ENCODE peak calls at places on chromosomes 7 and 10, in five cellular contexts. One of them, this sample, is unnamed.

GRCh38 chr7:127717502-127718125 is 65.6 kb downstream of the SND1 start:
- DNase-seq in left cardiac atrium: no peak
- DNase-seq in SHP77 treated with DMSO at 0.1 percent for 48 hours: no peak
- DNase-seq in Calu3: no peak
- DNase-seq in 8988T: no peak
- DNase-seq in this sample: no peak

GRCh38 chr7:32347244-32347828 is 142.8 kb downstream of the LSM5 start:
- DNase-seq in left cardiac atrium: no peak
- DNase-seq in SHP77 treated with DMSO at 0.1 percent for 48 hours: peak
- DNase-seq in Calu3: peak
- DNase-seq in 8988T: no peak
- DNase-seq in this sample: no peak

GRCh38 chr10:100878291-100878910 is 34.4 kb upstream of the SLF2 start:
- DNase-seq in left cardiac atrium: peak
- DNase-seq in SHP77 treated with DMSO at 0.1 percent for 48 hours: peak
- DNase-seq in Calu3: peak
- DNase-seq in 8988T: peak
- DNase-seq in this sample: peak

GRCh38 chr10:76738991-76739390 is 898.6 kb downstream of the KCNMA1 start:
- DNase-seq in left cardiac atrium: no peak
- DNase-seq in SHP77 treated with DMSO at 0.1 percent for 48 hours: no peak
- DNase-seq in Calu3: no peak
- DNase-seq in 8988T: no peak
- DNase-seq in this sample: peak

GRCh38 chr10:95467162-95467599 is 94.0 kb downstream of the SORBS1 start:
- DNase-seq in left cardiac atrium: peak
- DNase-seq in SHP77 treated with DMSO at 0.1 percent for 48 hours: no peak
- DNase-seq in Calu3: peak
- DNase-seq in 8988T: no peak
- DNase-seq in this sample: peak

GRCh38 chr10:86671985-86672710 is 3.8 kb downstream of the LDB3 start:
- DNase-seq in left cardiac atrium: peak
- DNase-seq in SHP77 treated with DMSO at 0.1 percent for 48 hours: no peak
- DNase-seq in Calu3: no peak
- DNase-seq in 8988T: no peak
- DNase-seq in this sample: no peak

GRCh38 chr7:98251251-98251843 is 685 bp downstream of the TECPR1 start:
- DNase-seq in left cardiac atrium: peak
- DNase-seq in SHP77 treated with DMSO at 0.1 percent for 48 hours: peak
- DNase-seq in Calu3: no peak
- DNase-seq in 8988T: no peak
- DNase-seq in this sample: peak

GRCh38 chr7:2734761-2735571 is 47.0 kb downstream of the AMZ1 start:
- DNase-seq in left cardiac atrium: peak
- DNase-seq in SHP77 treated with DMSO at 0.1 percent for 48 hours: peak
- DNase-seq in Calu3: no peak
- DNase-seq in 8988T: no peak
- DNase-seq in this sample: no peak

GRCh38 chr7:82348251-82348650 is 95.3 kb downstream of the CACNA2D1 start:
- DNase-seq in left cardiac atrium: no peak
- DNase-seq in SHP77 treated with DMSO at 0.1 percent for 48 hours: no peak
- DNase-seq in Calu3: no peak
- DNase-seq in 8988T: no peak
- DNase-seq in this sample: no peak

GRCh38 chr7:102916426-102916825 is 3.6 kb downstream of the LRRC17 start:
- DNase-seq in left cardiac atrium: no peak
- DNase-seq in SHP77 treated with DMSO at 0.1 percent for 48 hours: no peak
- DNase-seq in Calu3: no peak
- DNase-seq in 8988T: no peak
- DNase-seq in this sample: no peak

GRCh38 chr10:2244476-2244875 is 507.2 kb upstream of the ADARB2 start:
- DNase-seq in left cardiac atrium: no peak
- DNase-seq in SHP77 treated with DMSO at 0.1 percent for 48 hours: no peak
- DNase-seq in Calu3: no peak
- DNase-seq in 8988T: no peak
- DNase-seq in this sample: no peak

GRCh38 chr7:130995252-130996081 is 261.5 kb upstream of the KLF14 start:
- DNase-seq in left cardiac atrium: no peak
- DNase-seq in SHP77 treated with DMSO at 0.1 percent for 48 hours: no peak
- DNase-seq in Calu3: no peak
- DNase-seq in 8988T: no peak
- DNase-seq in this sample: no peak

GRCh38 chr10:28179490-28180099 is 123.3 kb downstream of the MPP7 start:
- DNase-seq in left cardiac atrium: no peak
- DNase-seq in SHP77 treated with DMSO at 0.1 percent for 48 hours: peak
- DNase-seq in Calu3: peak
- DNase-seq in 8988T: no peak
- DNase-seq in this sample: peak

GRCh38 chr7:29289156-29290021 is 94.8 kb downstream of the CHN2 start:
- DNase-seq in left cardiac atrium: no peak
- DNase-seq in SHP77 treated with DMSO at 0.1 percent for 48 hours: peak
- DNase-seq in Calu3: no peak
- DNase-seq in 8988T: no peak
- DNase-seq in this sample: peak

GRCh38 chr10:121998462-121998861 is 9.5 kb downstream of the TACC2 start:
- DNase-seq in left cardiac atrium: no peak
- DNase-seq in SHP77 treated with DMSO at 0.1 percent for 48 hours: no peak
- DNase-seq in Calu3: no peak
- DNase-seq in 8988T: no peak
- DNase-seq in this sample: no peak

GRCh38 chr7:121069346-121070100 is 81.0 kb downstream of the CPED1 start:
- DNase-seq in left cardiac atrium: no peak
- DNase-seq in SHP77 treated with DMSO at 0.1 percent for 48 hours: no peak
- DNase-seq in Calu3: no peak
- DNase-seq in 8988T: no peak
- DNase-seq in this sample: no peak

GRCh38 chr10:521844-522243 is 167.6 kb downstream of the DIP2C start:
- DNase-seq in left cardiac atrium: no peak
- DNase-seq in SHP77 treated with DMSO at 0.1 percent for 48 hours: no peak
- DNase-seq in Calu3: no peak
- DNase-seq in 8988T: no peak
- DNase-seq in this sample: no peak

GRCh38 chr10:32961892-32962369 is 3.9 kb upstream of the ITGB1 start:
- DNase-seq in left cardiac atrium: no peak
- DNase-seq in SHP77 treated with DMSO at 0.1 percent for 48 hours: no peak
- DNase-seq in Calu3: peak
- DNase-seq in 8988T: no peak
- DNase-seq in this sample: no peak

GRCh38 chr10:73781879-73782748 is at the start of gene CHCHD1:
- DNase-seq in left cardiac atrium: peak
- DNase-seq in SHP77 treated with DMSO at 0.1 percent for 48 hours: peak
- DNase-seq in Calu3: peak
- DNase-seq in 8988T: peak
- DNase-seq in this sample: peak

GRCh38 chr7:51706851-51707250 is 390.2 kb upstream of the COBL start:
- DNase-seq in left cardiac atrium: no peak
- DNase-seq in SHP77 treated with DMSO at 0.1 percent for 48 hours: no peak
- DNase-seq in Calu3: no peak
- DNase-seq in 8988T: no peak
- DNase-seq in this sample: no peak

GRCh38 chr7:30906520-30907240 is 5.0 kb upstream of the AQP1 start:
- DNase-seq in left cardiac atrium: no peak
- DNase-seq in SHP77 treated with DMSO at 0.1 percent for 48 hours: no peak
- DNase-seq in Calu3: no peak
- DNase-seq in 8988T: no peak
- DNase-seq in this sample: no peak

GRCh38 chr10:125231813-125232475 is 71.6 kb upstream of the CTBP2 start:
- DNase-seq in left cardiac atrium: no peak
- DNase-seq in SHP77 treated with DMSO at 0.1 percent for 48 hours: no peak
- DNase-seq in Calu3: no peak
- DNase-seq in 8988T: no peak
- DNase-seq in this sample: no peak

GRCh38 chr10:131013281-131013680 is 298.2 kb downstream of the TCERG1L start:
- DNase-seq in left cardiac atrium: no peak
- DNase-seq in SHP77 treated with DMSO at 0.1 percent for 48 hours: no peak
- DNase-seq in Calu3: no peak
- DNase-seq in 8988T: no peak
- DNase-seq in this sample: no peak

GRCh38 chr7:69105092-69105491 is 493.2 kb upstream of the AUTS2 start:
- DNase-seq in left cardiac atrium: no peak
- DNase-seq in SHP77 treated with DMSO at 0.1 percent for 48 hours: no peak
- DNase-seq in Calu3: no peak
- DNase-seq in 8988T: no peak
- DNase-seq in this sample: no peak

GRCh38 chr10:11058014-11058413 is 40.3 kb downstream of the CELF2 start:
- DNase-seq in left cardiac atrium: no peak
- DNase-seq in SHP77 treated with DMSO at 0.1 percent for 48 hours: no peak
- DNase-seq in Calu3: no peak
- DNase-seq in 8988T: no peak
- DNase-seq in this sample: no peak

GRCh38 chr7:50818324-50818723 is 35.6 kb upstream of the GRB10 start:
- DNase-seq in left cardiac atrium: peak
- DNase-seq in SHP77 treated with DMSO at 0.1 percent for 48 hours: no peak
- DNase-seq in Calu3: no peak
- DNase-seq in 8988T: no peak
- DNase-seq in this sample: no peak

GRCh38 chr7:151754142-151754590 is 122.7 kb downstream of the PRKAG2 start:
- DNase-seq in left cardiac atrium: peak
- DNase-seq in SHP77 treated with DMSO at 0.1 percent for 48 hours: no peak
- DNase-seq in Calu3: peak
- DNase-seq in 8988T: peak
- DNase-seq in this sample: no peak

GRCh38 chr10:6269953-6270867 is 67.5 kb downstream of the PFKFB3 start:
- DNase-seq in left cardiac atrium: no peak
- DNase-seq in SHP77 treated with DMSO at 0.1 percent for 48 hours: no peak
- DNase-seq in Calu3: no peak
- DNase-seq in 8988T: no peak
- DNase-seq in this sample: no peak

GRCh38 chr7:129122751-129123516 is 21.6 kb upstream of the TSPAN33 start:
- DNase-seq in left cardiac atrium: no peak
- DNase-seq in SHP77 treated with DMSO at 0.1 percent for 48 hours: no peak
- DNase-seq in Calu3: no peak
- DNase-seq in 8988T: no peak
- DNase-seq in this sample: no peak

GRCh38 chr10:92822060-92822634 is 26.2 kb upstream of the EXOC6 start:
- DNase-seq in left cardiac atrium: no peak
- DNase-seq in SHP77 treated with DMSO at 0.1 percent for 48 hours: no peak
- DNase-seq in Calu3: peak
- DNase-seq in 8988T: no peak
- DNase-seq in this sample: no peak

GRCh38 chr10:112952282-112952991 is 2.4 kb downstream of the TCF7L2 start:
- DNase-seq in left cardiac atrium: peak
- DNase-seq in SHP77 treated with DMSO at 0.1 percent for 48 hours: no peak
- DNase-seq in Calu3: peak
- DNase-seq in 8988T: no peak
- DNase-seq in this sample: no peak

GRCh38 chr10:17805921-17806577 is 3.1 kb upstream of the MRC1 start:
- DNase-seq in left cardiac atrium: no peak
- DNase-seq in SHP77 treated with DMSO at 0.1 percent for 48 hours: no peak
- DNase-seq in Calu3: no peak
- DNase-seq in 8988T: no peak
- DNase-seq in this sample: no peak

GRCh38 chr10:30821269-30821993 is 191.9 kb upstream of the LYZL2 start:
- DNase-seq in left cardiac atrium: no peak
- DNase-seq in SHP77 treated with DMSO at 0.1 percent for 48 hours: no peak
- DNase-seq in Calu3: no peak
- DNase-seq in 8988T: no peak
- DNase-seq in this sample: no peak

GRCh38 chr7:99420213-99420612 is 11.4 kb downstream of the BUD31 start:
- DNase-seq in left cardiac atrium: peak
- DNase-seq in SHP77 treated with DMSO at 0.1 percent for 48 hours: no peak
- DNase-seq in Calu3: no peak
- DNase-seq in 8988T: no peak
- DNase-seq in this sample: no peak

GRCh38 chr10:126252884-126253612 is 135.2 kb downstream of the ADAM12 start:
- DNase-seq in left cardiac atrium: no peak
- DNase-seq in SHP77 treated with DMSO at 0.1 percent for 48 hours: no peak
- DNase-seq in Calu3: no peak
- DNase-seq in 8988T: no peak
- DNase-seq in this sample: no peak

GRCh38 chr10:84789050-84789449 is 460.7 kb downstream of the CCSER2 start:
- DNase-seq in left cardiac atrium: no peak
- DNase-seq in SHP77 treated with DMSO at 0.1 percent for 48 hours: no peak
- DNase-seq in Calu3: no peak
- DNase-seq in 8988T: no peak
- DNase-seq in this sample: no peak

GRCh38 chr10:87072449-87072848 is 22.2 kb downstream of the GLUD1 start:
- DNase-seq in left cardiac atrium: no peak
- DNase-seq in SHP77 treated with DMSO at 0.1 percent for 48 hours: no peak
- DNase-seq in Calu3: no peak
- DNase-seq in 8988T: no peak
- DNase-seq in this sample: no peak

GRCh38 chr10:94129393-94130130 is 135.8 kb downstream of the PLCE1 start:
- DNase-seq in left cardiac atrium: peak
- DNase-seq in SHP77 treated with DMSO at 0.1 percent for 48 hours: no peak
- DNase-seq in Calu3: no peak
- DNase-seq in 8988T: no peak
- DNase-seq in this sample: no peak